ENCODE peak calls at places on chromosomes 6 and 20, in eight cellular contexts. E, Q, Z, Y, I, L, T and A are unnamed samples.

GRCh38 chr6:158669145-158670035 is 19.5 kb downstream of the SYTL3 start:
- DNase-seq in L (peak; percentile 65), E (no peak), I (no peak), T (no peak), Y (no peak), Q (no peak), Z (no peak), A (no peak)

GRCh38 chr6:148082044-148082443 is 260.6 kb upstream of the SASH1 start:
- DNase-seq in T (no peak), I (no peak), L (no peak), Q (no peak), E (no peak), Z (no peak), Y (no peak), A (no peak)

GRCh38 chr20:23654005-23654404 is 16.2 kb upstream of the CST3 start:
- DNase-seq in Q (no peak), Z (no peak), I (no peak), L (no peak), E (no peak), Y (no peak), T (no peak), A (no peak)

GRCh38 chr6:290111-290932 is 2.0 kb upstream of the DUSP22 start:
- DNase-seq in I (no peak), Y (no peak), L (no peak), Z (no peak), Q (no peak), E (no peak), T (no peak), A (no peak)

GRCh38 chr6:121521164-121521555 is 85.7 kb downstream of the GJA1 start:
- DNase-seq in Q (no peak), Y (no peak), E (no peak), I (no peak), Z (no peak), T (no peak), L (no peak), A (no peak)

GRCh38 chr6:53201270-53201669 is 52.6 kb upstream of the GCM1 start:
- DNase-seq in E (no peak), I (no peak), Q (no peak), Z (no peak), T (no peak), L (no peak), Y (no peak), A (no peak)

GRCh38 chr20:47456952-47457724 is 44.5 kb upstream of the NCOA3 start:
- DNase-seq in Y (no peak), E (no peak), Z (no peak), I (no peak), Q (no peak), T (no peak), L (peak; percentile 86), A (peak; percentile 42)

GRCh38 chr20:44326391-44327159 is 10.3 kb upstream of the R3HDML start:
- DNase-seq in I (peak; percentile 60), Q (no peak), L (no peak), Y (peak; percentile 22), Z (no peak), T (no peak), E (no peak), A (no peak)

GRCh38 chr6:140979642-140980091 is 1153.1 kb upstream of the GJE1 start:
- DNase-seq in Q (no peak), Z (peak; percentile 31), L (peak; percentile 94), E (no peak), Y (peak; percentile 47), I (no peak), T (no peak), A (peak; percentile 89)

GRCh38 chr20:10318625-10319024 is 100.0 kb downstream of the SNAP25 start:
- DNase-seq in Z (no peak), Q (no peak), I (no peak), E (no peak), L (no peak), T (no peak), Y (no peak), A (no peak)

GRCh38 chr20:47089151-47089550 is 194.5 kb downstream of the EYA2 start:
- DNase-seq in E (no peak), Y (no peak), L (no peak), Z (no peak), Q (no peak), I (no peak), T (no peak), A (no peak)

GRCh38 chr6:118485601-118486550 is 62.2 kb upstream of the PLN start:
- DNase-seq in Q (no peak), T (no peak), Z (no peak), L (no peak), E (no peak), Y (no peak), I (no peak), A (no peak)

GRCh38 chr20:5150226-5151076 is 23.6 kb downstream of the CDS2 start:
- DNase-seq in T (no peak), E (no peak), Z (peak; percentile 31), L (peak; percentile 60), Q (no peak), I (no peak), Y (peak; percentile 32), A (no peak)

DNA sequence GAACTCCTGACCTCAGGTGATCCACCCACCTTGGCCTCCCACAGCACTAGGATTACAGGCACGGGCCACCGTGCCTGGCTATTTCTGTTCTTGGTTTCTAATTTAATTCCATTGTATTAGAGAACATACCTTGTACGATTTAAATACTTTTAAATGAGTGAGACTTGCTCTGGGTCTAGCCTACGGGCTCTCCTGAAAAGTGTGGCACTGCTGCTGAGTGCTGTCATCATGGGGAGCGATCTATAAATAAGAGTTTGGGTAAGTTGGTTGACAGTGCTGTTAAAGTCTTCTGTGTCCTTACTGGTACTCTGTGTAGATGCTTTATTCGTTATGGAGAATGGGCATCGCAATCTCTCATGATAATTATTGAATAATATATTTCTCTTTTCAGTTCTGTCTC is 35.0 kb upstream of the BHLHE23 start:
- DNase-seq in I (no peak), Z (no peak), Q (no peak), E (no peak), Y (no peak), L (no peak), T (no peak), A (no peak)
- H3K27me3 ChIP-seq in I (peaks cover 40% of the 10 kb centered on the region), Z (peaks cover 21% of the 10 kb centered on the region), Q (peaks cover 62% of the 10 kb centered on the region), E (no peaks in the 10 kb centered on the region), Y (peaks cover 37% of the 10 kb centered on the region), L (peaks cover 30% of the 10 kb centered on the region), T (peaks cover 31% of the 10 kb centered on the region), A (peaks cover 60% of the 10 kb centered on the region)

GRCh38 chr6:68040780-68041179 is 594.3 kb upstream of the ADGRB3 start:
- DNase-seq in L (no peak), Z (no peak), E (no peak), Q (no peak), Y (no peak), I (no peak), T (no peak), A (no peak)
- H3K9me3 ChIP-seq in L (no peaks in the 10 kb centered on the region), Z (no peaks in the 10 kb centered on the region), E (no peaks in the 10 kb centered on the region), Q (no peaks in the 10 kb centered on the region), Y (no peaks in the 10 kb centered on the region), I (no peaks in the 10 kb centered on the region), T (peaks cover 9% of the 10 kb centered on the region), A (no peaks in the 10 kb centered on the region)

DNA sequence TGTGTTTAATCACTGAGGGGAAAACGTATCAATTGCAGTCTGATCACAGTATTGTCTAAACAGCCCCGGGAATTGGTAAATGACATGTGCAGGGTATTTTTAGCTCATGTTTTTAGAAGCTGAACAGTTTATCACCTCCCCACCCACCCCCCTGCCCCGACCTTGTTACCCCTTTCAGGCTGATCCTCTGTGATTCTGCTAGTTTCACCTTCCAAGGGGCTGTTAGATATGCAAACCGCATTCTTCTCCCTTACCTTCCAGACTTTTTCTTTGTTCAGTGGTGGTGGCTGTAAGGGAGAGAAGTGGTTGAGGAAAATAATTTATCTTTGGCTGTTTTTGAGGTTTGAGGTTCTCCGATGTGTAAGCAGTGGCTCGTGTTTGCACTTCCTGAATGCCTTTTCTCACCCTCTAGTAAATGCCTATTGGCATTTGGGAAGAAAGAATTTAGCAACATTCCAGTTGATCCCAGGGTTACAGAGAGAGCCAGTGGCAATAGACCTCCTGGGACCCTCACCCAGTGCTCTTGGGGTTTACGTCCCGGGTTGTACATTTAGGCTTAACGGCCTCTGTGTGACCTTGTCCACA is 69.4 kb upstream of the KCNG1 start:
- DNase-seq in L (peak; percentile 41), T (no peak), Z (no peak), Q (no peak), I (no peak), Y (no peak), E (no peak), A (no peak)
- H3K4me3 ChIP-seq in L (no peak overlapping the region), T (no peak overlapping the region), Z (no peak overlapping the region), Q (no peak overlapping the region), I (no peak overlapping the region), Y (no peak overlapping the region), E (no peak overlapping the region), A (no peak overlapping the region)

GRCh38 chr6:67287566-67287965 is 1347.5 kb upstream of the ADGRB3 start:
- DNase-seq in Y (no peak), Z (no peak), I (no peak), T (no peak), L (no peak), E (no peak), Q (no peak), A (no peak)
- H3K27me3 ChIP-seq in Y (no peaks in the 10 kb centered on the region), Z (no peaks in the 10 kb centered on the region), I (no peaks in the 10 kb centered on the region), T (no peaks in the 10 kb centered on the region), L (no peaks in the 10 kb centered on the region), E (no peaks in the 10 kb centered on the region), Q (no peaks in the 10 kb centered on the region), A (no peaks in the 10 kb centered on the region)

DNA sequence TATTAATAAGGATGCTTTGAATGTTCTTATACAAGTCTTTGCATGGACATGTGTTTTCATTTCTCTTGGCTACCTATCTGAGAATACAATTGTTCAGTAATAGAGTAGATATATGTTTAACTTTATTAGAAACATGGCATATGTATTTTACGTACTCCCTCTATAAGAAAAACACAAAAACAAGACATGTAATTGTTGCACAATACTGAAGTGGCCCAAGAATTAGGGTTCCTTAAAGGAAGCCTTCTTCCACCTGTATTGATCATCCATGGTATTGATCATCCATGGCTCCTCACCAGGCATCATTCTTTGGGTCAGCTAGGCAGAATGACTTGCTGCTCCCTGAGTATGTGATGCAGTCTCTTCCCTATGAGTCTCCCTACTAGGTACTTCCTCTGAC is 20.2 kb upstream of the HIVEP2 start:
- DNase-seq in L (no peak), T (no peak), I (no peak), Y (no peak), Z (no peak), E (no peak), Q (no peak), A (no peak)
- H3K9me3 ChIP-seq in L (no peaks in the 10 kb centered on the region), T (no peaks in the 10 kb centered on the region), I (no peaks in the 10 kb centered on the region), Y (no peaks in the 10 kb centered on the region), Z (no peaks in the 10 kb centered on the region), E (no peaks in the 10 kb centered on the region), Q (no peaks in the 10 kb centered on the region), A (no peaks in the 10 kb centered on the region)